ENCODE peak calls at places on chromosomes 7 and 10, in eight cellular contexts. N is fibroblast of mammary gland, T is breast epithelium, H is endothelial cell, W is GM10248, B is glutamatergic neuron, I is GM20000, Y is PC-9. S is an unnamed sample.

GRCh38 chr10:6711286-6711817 is 131.3 kb upstream of the PRKCQ start:
- DNase-seq in T (no peak), W (no peak), Y (no peak), N (no peak), B (no peak), I (no peak), H (no peak), S (no peak)

GRCh38 chr10:133158756-133159610 is 1.0 kb upstream of the KNDC1 start:
- DNase-seq in Y (no peak), W (no peak), B (peak; percentile 29), H (no peak), N (no peak), T (peak; percentile 50), I (no peak), S (no peak)

GRCh38 chr7:121530251-121531174 is 134.4 kb upstream of the FAM3C start:
- DNase-seq in W (peak; percentile 54), T (no peak), Y (peak; percentile 99), I (peak; percentile 65), H (no peak), B (no peak), N (peak; percentile 98), S (peak; percentile 60)

GRCh38 chr10:75043256-75044121 is 68.0 kb upstream of the SAMD8 start:
- DNase-seq in B (peak; percentile 30), T (no peak), W (no peak), N (no peak), Y (no peak), I (peak; percentile 49), H (peak; percentile 42), S (no peak)

GRCh38 chr10:17029581-17030271 is 99.9 kb downstream of the CUBN start:
- DNase-seq in Y (no peak), B (no peak), H (peak; percentile 55), T (no peak), I (no peak), W (no peak), N (peak; percentile 90), S (no peak)

GRCh38 chr7:1567082-1567771 is 2.6 kb downstream of the PSMG3 start:
- DNase-seq in T (no peak), I (no peak), B (no peak), H (no peak), W (no peak), Y (peak; percentile 59), N (peak; percentile 99), S (no peak)

GRCh38 chr7:77570330-77571011 is 33.4 kb downstream of the PTPN12 start:
- DNase-seq in T (no peak), N (peak; percentile 74), W (no peak), I (no peak), B (no peak), Y (no peak), H (no peak), S (peak; percentile 31)

GRCh38 chr10:76073524-76073923 is 642.1 kb downstream of the LRMDA start:
- DNase-seq in B (no peak), H (no peak), Y (no peak), W (no peak), I (no peak), N (no peak), T (no peak), S (no peak)

GRCh38 chr10:121838149-121838548 is 89.7 kb downstream of the ATE1 start:
- DNase-seq in B (no peak), H (no peak), W (no peak), Y (no peak), T (no peak), I (no peak), N (no peak), S (no peak)

GRCh38 chr7:50812847-50813475 is 30.3 kb upstream of the GRB10 start:
- DNase-seq in N (peak; percentile 80), Y (peak; percentile 90), I (no peak), T (peak; percentile 76), W (no peak), H (no peak), B (no peak), S (peak; percentile 23)

GRCh38 chr10:124323145-124323725 is 95.5 kb downstream of the OAT start:
- DNase-seq in N (peak; percentile 44), B (no peak), H (no peak), W (no peak), Y (no peak), I (no peak), T (no peak), S (no peak)

GRCh38 chr10:70283445-70284399 is at the start of gene NPFFR1:
- DNase-seq in N (no peak), B (peak; percentile 32), Y (no peak), I (no peak), T (no peak), W (no peak), H (peak; percentile 12), S (no peak)

GRCh38 chr10:90890347-90890746 is 18.6 kb downstream of the RPP30 start:
- DNase-seq in B (no peak), W (no peak), T (no peak), H (no peak), I (no peak), N (peak; percentile 12), Y (no peak), S (no peak)

GRCh38 chr7:150849204-150849775 is 3.0 kb upstream of the AOC1 start:
- DNase-seq in N (no peak), Y (no peak), W (no peak), I (no peak), B (no peak), T (no peak), H (no peak), S (no peak)

GRCh38 chr7:132871419-132871818 is 210.5 kb downstream of the CHCHD3 start:
- DNase-seq in N (no peak), W (peak; percentile 12), T (no peak), Y (no peak), I (no peak), B (no peak), H (no peak), S (no peak)

GRCh38 chr10:49081532-49082275 is 33.6 kb downstream of the VSTM4 start:
- DNase-seq in W (no peak), B (no peak), Y (no peak), N (no peak), I (no peak), H (no peak), T (no peak), S (no peak)

GRCh38 chr7:134699871-134700270 is 53.2 kb downstream of the BPGM start:
- DNase-seq in Y (no peak), W (no peak), N (no peak), H (no peak), B (no peak), I (no peak), T (no peak), S (no peak)

GRCh38 chr7:134699021-134699818 is 52.6 kb downstream of the BPGM start:
- DNase-seq in B (no peak), T (no peak), I (no peak), W (no peak), N (no peak), Y (no peak), H (no peak), S (no peak)

GRCh38 chr7:134703241-134703594 is 56.6 kb downstream of the BPGM start:
- DNase-seq in H (no peak), Y (no peak), B (no peak), I (no peak), N (no peak), T (no peak), W (no peak), S (no peak)

GRCh38 chr7:134702366-134703240 is 56.0 kb downstream of the BPGM start:
- DNase-seq in N (no peak), T (no peak), B (no peak), W (no peak), H (no peak), Y (no peak), I (no peak), S (no peak)

DNA sequence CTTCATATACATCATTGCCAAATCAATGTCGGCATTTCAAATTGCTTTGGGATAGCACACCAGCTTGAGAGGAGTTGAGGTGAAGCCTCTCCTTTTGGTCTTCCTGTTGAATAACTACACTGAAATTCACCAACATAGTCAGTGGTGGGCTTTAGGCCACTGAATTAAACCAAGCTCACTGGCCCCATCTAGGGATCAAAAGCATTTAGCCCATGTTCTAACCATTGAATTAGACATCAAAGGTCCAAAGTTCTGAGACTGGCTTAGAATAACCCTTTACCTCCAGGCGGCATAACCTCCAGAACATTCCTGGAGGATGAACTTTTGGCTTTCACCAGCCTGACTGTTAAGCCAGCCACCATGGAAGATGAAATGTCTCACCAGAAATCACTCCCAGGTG is 54.6 kb downstream of the BPGM start:
- DNase-seq in B (no peak), Y (no peak), N (peak; percentile 63), I (peak; percentile 42), W (peak; percentile 29), T (no peak), H (no peak), S (no peak)
- TF ChIP-seq CTCF in B (no peak), Y (peak; percentile 57), N (peak; percentile 55), I (peak; percentile 43), W (peak; percentile 45), T (no peak), H (peak; percentile 34), S (peak; percentile 23)

DNA sequence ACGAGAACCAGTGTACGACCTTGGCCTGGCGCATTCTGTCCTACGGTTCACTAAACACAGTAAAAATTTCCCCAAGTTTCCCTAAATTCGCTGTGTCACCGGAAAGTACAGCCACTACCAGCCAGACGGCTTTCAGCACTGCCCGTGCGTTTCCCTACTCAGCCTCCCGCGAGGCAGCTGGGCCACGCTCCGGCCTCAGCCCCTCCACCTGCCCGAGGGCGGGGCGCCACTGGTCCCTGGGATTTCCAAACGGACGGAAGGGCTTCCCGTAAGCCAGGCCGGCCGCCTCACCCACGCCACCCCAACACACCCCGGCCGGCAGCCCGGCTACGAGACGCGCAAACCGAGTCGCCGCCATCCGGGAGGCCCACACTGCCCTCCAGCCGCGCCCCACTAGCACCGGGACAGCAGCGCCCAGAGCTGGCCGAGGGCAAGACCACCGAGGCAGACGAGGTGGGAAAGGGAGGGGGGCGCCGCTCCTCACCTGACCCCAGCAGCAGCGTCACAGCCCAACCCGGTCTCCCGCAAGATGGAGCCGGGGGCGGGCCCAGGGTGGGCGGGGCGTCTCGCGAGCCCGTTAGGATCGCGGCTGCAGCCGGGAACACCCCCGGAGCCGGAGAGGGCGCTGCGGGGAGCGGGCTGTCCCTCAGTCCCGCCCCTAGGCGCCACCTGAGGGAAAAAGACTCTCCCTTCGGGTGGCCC is at the start of gene ANXA7:
- DNase-seq in Y (peak; percentile 85), N (peak; percentile 72), B (peak; percentile 98), W (peak; percentile 99), T (peak; percentile 93), I (peak; percentile 97), H (peak; percentile 97), S (peak; percentile 53)
- TF ChIP-seq CTCF in Y (no peak), N (no peak), B (no peak), W (no peak), T (no peak), I (no peak), H (peak; percentile 16), S (peak; percentile 24)

DNA sequence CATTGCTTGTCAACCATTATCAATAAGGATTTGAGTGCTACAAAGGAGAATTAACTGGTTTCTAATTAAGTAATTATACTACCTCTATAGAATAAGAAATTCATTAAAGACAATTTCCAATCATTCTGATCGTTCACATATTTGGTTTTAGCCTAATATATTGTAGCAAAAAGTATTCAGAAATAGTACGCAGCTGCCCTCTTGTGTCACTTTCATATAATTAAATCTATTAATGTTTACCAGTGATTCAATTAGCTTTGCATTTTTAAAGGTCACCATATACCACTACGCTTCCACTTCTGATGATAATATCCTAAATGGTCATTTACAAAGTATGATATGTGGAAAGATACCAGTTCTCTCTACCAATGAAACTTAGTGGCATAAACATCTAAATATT is 128.3 kb downstream of the NEBL start:
- DNase-seq in Y (no peak), W (no peak), N (peak; percentile 53), H (no peak), I (no peak), B (no peak), T (no peak), S (no peak)
- TF ChIP-seq CTCF in Y (peak; percentile 36), W (no peak), N (peak; percentile 33), H (peak; percentile 15), I (no peak), B (peak; percentile 18), T (no peak), S (peak; percentile 20)

GRCh38 chr10:86711237-86711956 is 43.1 kb downstream of the LDB3 start:
- DNase-seq in H (peak; percentile 77), W (peak; percentile 95), B (peak; percentile 89), N (peak; percentile 83), Y (peak; percentile 56), T (peak; percentile 81), I (peak; percentile 97), S (peak; percentile 75)
- TF ChIP-seq CTCF in H (peak; percentile 62), W (peak; percentile 88), B (peak; percentile 76), N (peak; percentile 42), Y (peak; percentile 70), T (peak; percentile 51), I (peak; percentile 73), S (peak; percentile 66)